ENCODE peak calls at places on chromosomes 3 and 15, in seven cellular contexts. K is naive thymus-derived CD4-positive, alpha-beta T cell; I is activated naive CD4-positive, alpha-beta T cell treated with Interleukin-2 at 50 U/mL for 16 hours; H is immature natural killer cell; E is foreskin melanocyte; R is activated T-cell treated with anti-CD3 and anti-CD28 coated beads, Interleukin-2, amount 50 U/mL, for 72 hours; U is epithelial cell of esophagus. O is an unnamed sample.

GRCh38 chr3:151008699-151009098 is 36.2 kb upstream of the CLRN1 start:
- DNase-seq in K (no peak), I (no peak), H (no peak), E (peak; percentile 37), R (no peak), U (peak; percentile 41), O (no peak)

GRCh38 chr3:108595304-108595703 is 5.8 kb downstream of the DZIP3 start:
- DNase-seq in K (no peak), I (no peak), H (no peak), E (no peak), R (no peak), U (no peak), O (no peak)

GRCh38 chr3:126321490-126321889 is 35.7 kb downstream of the KLF15 start:
- DNase-seq in K (no peak), I (no peak), H (no peak), E (no peak), R (no peak), U (no peak), O (no peak)

GRCh38 chr3:139448104-139448503 is 28.2 kb downstream of the RBP2 start:
- DNase-seq in K (no peak), I (no peak), H (no peak), E (no peak), R (no peak), U (peak; percentile 25), O (no peak)

GRCh38 chr15:25787855-25788521 is 75.1 kb downstream of the ATP10A start:
- DNase-seq in K (no peak), I (no peak), H (no peak), E (no peak), R (peak; percentile 25), U (peak; percentile 3), O (no peak)

GRCh38 chr3:100776736-100777135 is 67.4 kb downstream of the TFG start:
- DNase-seq in K (no peak), I (no peak), H (no peak), E (no peak), R (peak; percentile 7), U (peak; percentile 24), O (no peak)

GRCh38 chr15:70033529-70034140 is 64.1 kb downstream of the TLE3 start:
- DNase-seq in K (no peak), I (no peak), H (no peak), E (peak; percentile 48), R (no peak), U (peak; percentile 71), O (no peak)

GRCh38 chr3:57029924-57030323 is 30.5 kb upstream of the SPATA12 start:
- DNase-seq in K (no peak), I (no peak), H (no peak), E (no peak), R (no peak), U (no peak), O (no peak)

GRCh38 chr3:12957824-12958792 is 115.1 kb downstream of the IQSEC1 start:
- DNase-seq in K (no peak), I (no peak), H (no peak), E (no peak), R (no peak), U (no peak), O (no peak)

GRCh38 chr3:161444678-161445077 is 51.9 kb upstream of the OTOL1 start:
- DNase-seq in K (no peak), I (no peak), H (no peak), E (no peak), R (no peak), U (no peak), O (no peak)

O was measured in GM20000.